ENCODE peak calls at places on chromosomes 16 and 17, in eight cellular contexts. P is activated CD4-positive, CD25-positive, alpha-beta regulatory T cell; K is M059J; L is ELF-1; S is AG09319; M is CD8-positive, alpha-beta memory T cell; E is T-helper 2 cell; Z is HL-60. R is an unnamed sample.

GRCh38 chr17:63406689-63407330 is 39.3 kb downstream of the CYB561 start:
- DNase-seq in S (peak; percentile 72), Z (peak; percentile 79), M (peak; percentile 53), P (peak; percentile 57), K (peak; percentile 89), L (peak; percentile 75), E (no peak), R (peak; percentile 52)

GRCh38 chr17:74545456-74546230 is at the start of gene CD300C:
- DNase-seq in P (no peak), E (no peak), L (no peak), S (no peak), K (peak; percentile 36), M (no peak), Z (peak; percentile 73), R (no peak)

GRCh38 chr16:85573696-85574641 is 39.2 kb upstream of the GSE1 start:
- DNase-seq in K (no peak), Z (no peak), P (no peak), L (peak; percentile 53), S (no peak), E (no peak), M (no peak), R (no peak)

GRCh38 chr17:35448899-35449227 is 297 bp upstream of the SLFN13 start:
- DNase-seq in L (no peak), S (no peak), M (no peak), P (no peak), K (no peak), E (no peak), Z (no peak), R (no peak)

GRCh38 chr16:10895053-10895946 is 18.3 kb downstream of the CIITA start:
- DNase-seq in P (no peak), Z (peak; percentile 21), S (no peak), E (no peak), K (peak; percentile 29), M (no peak), L (peak; percentile 80), R (peak; percentile 15)

GRCh38 chr17:80822021-80822699 is 169.5 kb upstream of the CHMP6 start:
- DNase-seq in E (no peak), S (no peak), L (no peak), M (no peak), Z (no peak), K (no peak), P (no peak), R (no peak)

GRCh38 chr17:63378411-63379076 is 67.6 kb downstream of the CYB561 start:
- DNase-seq in S (no peak), Z (peak; percentile 24), K (no peak), E (no peak), L (no peak), M (no peak), P (no peak), R (no peak)

GRCh38 chr16:979106-979505 is 2.5 kb upstream of the SOX8 start:
- DNase-seq in Z (no peak), P (no peak), K (no peak), S (no peak), E (no peak), L (no peak), M (no peak), R (no peak)

GRCh38 chr17:38587956-38588771 is 17.6 kb downstream of the SRCIN1 start:
- DNase-seq in S (no peak), M (no peak), K (no peak), E (no peak), P (no peak), Z (peak; percentile 65), L (no peak), R (no peak)

GRCh38 chr16:10646581-10647263 is 48.0 kb downstream of the TEKT5 start:
- DNase-seq in S (no peak), P (no peak), M (no peak), Z (no peak), E (no peak), L (no peak), K (no peak), R (no peak)

R was measured in CD8-positive, alpha-beta T cell.